ENCODE peak calls at places on chromosomes 4 and X, in five cellular contexts. J is AG08396; V is posterior vena cava; B is small intestine; I is stimulated activated naive B cell treated with anti-CD40 and anti-IgM and Interleukin-4, amounts not matched to agents 10 μg/mL and 1 μg/mL and 100 μg/mL, for 72 hours. G is an unnamed sample.

GRCh38 chrX:101749436-101749835 is 89.8 kb upstream of the ARMCX2 start:
- DNase-seq in B (no peak), J (no peak), V (no peak), I (no peak), G (no peak)

GRCh38 chr4:3254302-3255131 is 5.6 kb downstream of the MSANTD1 start:
- DNase-seq in J (no peak), I (no peak), V (peak; percentile 69), B (no peak), G (no peak)

GRCh38 chrX:12949205-12949926 is 25.5 kb upstream of the TMSB4X start:
- DNase-seq in B (no peak), V (no peak), J (no peak), I (no peak), G (no peak)

GRCh38 chr4:72295966-72296557 is 264.3 kb downstream of the NPFFR2 start:
- DNase-seq in V (no peak), B (peak; percentile 38), J (peak; percentile 25), I (no peak), G (no peak)

GRCh38 chr4:153241970-153242847 is 38.0 kb downstream of the TRIM2 start:
- DNase-seq in B (peak; percentile 57), J (no peak), V (no peak), I (no peak), G (no peak)

GRCh38 chr4:151238477-151238876 is 38.5 kb upstream of the PRSS48 start:
- DNase-seq in V (no peak), B (no peak), I (no peak), J (no peak), G (no peak)

GRCh38 chrX:71532078-71532752 is 689 bp upstream of the OGT start:
- DNase-seq in V (no peak), B (peak; percentile 59), J (peak; percentile 10), I (peak; percentile 20), G (no peak)

GRCh38 chrX:42739258-42739657 is 38.7 kb downstream of the PPP1R2C start:
- DNase-seq in J (no peak), I (no peak), B (no peak), V (no peak), G (no peak)

GRCh38 chrX:10769165-10769564 is 148.8 kb upstream of the MID1 start:
- DNase-seq in I (no peak), J (peak; percentile 15), V (no peak), B (no peak), G (no peak)

GRCh38 chr4:153541426-153542096 is 75.4 kb downstream of the TMEM131L start:
- DNase-seq in B (no peak), I (no peak), V (no peak), J (peak; percentile 89), G (no peak)

GRCh38 chr4:108171541-108172230 is 3.0 kb upstream of the LEF1 start:
- DNase-seq in J (no peak), B (no peak), I (no peak), V (no peak), G (no peak)

GRCh38 chr4:188454573-188454972 is 315.3 kb downstream of the TRIML1 start:
- DNase-seq in I (no peak), J (no peak), V (no peak), B (no peak), G (no peak)

GRCh38 chr4:185775792-185776555 is 36.0 kb downstream of the SORBS2 start:
- DNase-seq in J (no peak), V (no peak), B (no peak), I (no peak), G (no peak)

GRCh38 chr4:181661090-181661489 is 582.1 kb upstream of the TENM3 start:
- DNase-seq in I (no peak), J (no peak), V (no peak), B (no peak), G (no peak)

GRCh38 chr4:102339018-102339417 is 6.3 kb downstream of the SLC39A8 start:
- DNase-seq in V (no peak), J (no peak), I (no peak), B (no peak), G (no peak)

GRCh38 chrX:26192204-26192603 is at the start of gene MAGEB6:
- DNase-seq in B (no peak), V (peak; percentile 58), I (no peak), J (no peak), G (no peak)

GRCh38 chr4:17811078-17811603 is 362 bp downstream of the NCAPG start:
- DNase-seq in I (peak; percentile 7), J (peak; percentile 15), V (peak; percentile 70), B (no peak), G (no peak)

GRCh38 chr4:187176261-187176910 is 452.7 kb upstream of the FAT1 start:
- DNase-seq in I (no peak), J (peak; percentile 45), V (no peak), B (no peak), G (no peak)

GRCh38 chr4:75542824-75543223 is 13.0 kb upstream of the ODAPH start:
- DNase-seq in I (no peak), J (peak; percentile 52), B (no peak), V (no peak), G (no peak)

GRCh38 chr4:142274137-142274536 is 572.0 kb downstream of the INPP4B start:
- DNase-seq in I (no peak), V (no peak), J (peak; percentile 12), B (no peak), G (no peak)

GRCh38 chr4:1989533-1990347 is 19.0 kb downstream of the NELFA start:
- DNase-seq in B (no peak), I (no peak), V (peak; percentile 74), J (no peak), G (no peak)

GRCh38 chrX:44503550-44503949 is 39.1 kb downstream of the FUNDC1 start:
- DNase-seq in B (peak; percentile 55), I (no peak), V (no peak), J (no peak), G (no peak)

GRCh38 chrX:30150196-30150895 is 65.0 kb upstream of the MAGEB2 start:
- DNase-seq in V (no peak), J (no peak), I (no peak), B (no peak), G (no peak)

GRCh38 chr4:181877329-181877848 is 365.8 kb upstream of the TENM3 start:
- DNase-seq in V (no peak), J (no peak), I (no peak), B (no peak), G (no peak)